ENCODE peak calls at places on chromosomes 5 and 9, in eight cellular contexts. A, F, L, Y, X, S, B and Q are unnamed samples. For H3K4me1, the result is how much of the 10 kb centered on the place peaks cover.

GRCh38 chr9:109975574-109976327 is 195.8 kb downstream of the PALM2AKAP2 start:
- DNase-seq in Y (no peak), F (no peak), S (no peak), L (no peak), X (no peak), A (no peak), B (peak), Q (no peak)

GRCh38 chr9:970310-971002 is 6.0 kb upstream of the DMRT3 start:
- DNase-seq in A (no peak), L (no peak), X (no peak), S (no peak), B (no peak), Y (peak), F (no peak), Q (no peak)

GRCh38 chr5:87765009-87765408 is 352.3 kb upstream of the CCNH start:
- DNase-seq in A (no peak), L (no peak), Y (no peak), S (no peak), B (no peak), X (no peak), F (no peak), Q (no peak)

GRCh38 chr9:108665856-108666784 is 189.7 kb downstream of the ACTL7B start:
- DNase-seq in X (peak), S (no peak), F (no peak), A (no peak), B (no peak), L (no peak), Y (no peak), Q (no peak)

GRCh38 chr5:10607666-10608442 is 44.0 kb downstream of the ANKRD33B start:
- DNase-seq in F (no peak), X (no peak), A (no peak), S (no peak), B (no peak), Y (peak), L (peak), Q (peak)

GRCh38 chr9:35293381-35293780 is 131.6 kb downstream of the UNC13B start:
- DNase-seq in S (no peak), B (no peak), Y (no peak), F (no peak), X (no peak), A (no peak), L (no peak), Q (no peak)

GRCh38 chr5:1293416-1293996 is 1.4 kb downstream of the TERT start:
- DNase-seq in F (no peak), A (peak), Y (no peak), B (no peak), S (no peak), X (no peak), L (peak), Q (no peak)

GRCh38 chr9:2620876-2621677 is 510 bp upstream of the VLDLR start:
- DNase-seq in Y (peak), X (peak), B (peak), S (peak), A (peak), L (peak), F (peak), Q (peak)

GRCh38 chr5:44546283-44546682 is 157.1 kb upstream of the FGF10 start:
- DNase-seq in B (no peak), S (no peak), Y (no peak), A (no peak), L (no peak), F (no peak), X (no peak), Q (no peak)

GRCh38 chr9:115941561-115942315 is 211.9 kb upstream of the PAPPA start:
- DNase-seq in Y (no peak), A (no peak), B (no peak), S (no peak), F (no peak), X (no peak), L (no peak), Q (no peak)

GRCh38 chr5:67166460-67166871 is 30.1 kb downstream of the CD180 start:
- DNase-seq in X (peak), S (no peak), F (peak), B (peak), L (peak), A (peak), Y (no peak), Q (no peak)

GRCh38 chr5:176639208-176639607 is 8.1 kb upstream of the TSPAN17 start:
- DNase-seq in Y (no peak), F (no peak), A (no peak), X (peak), S (no peak), B (no peak), L (no peak), Q (no peak)

GRCh38 chr5:99320461-99320860 is 391.7 kb upstream of the CHD1 start:
- DNase-seq in S (no peak), X (peak), B (no peak), F (no peak), Y (no peak), L (no peak), A (no peak), Q (no peak)

GRCh38 chr9:129863059-129863690 is 27.9 kb downstream of the USP20 start:
- DNase-seq in X (no peak), F (peak), L (peak), S (no peak), B (no peak), Y (no peak), A (peak), Q (no peak)

GRCh38 chr9:128810873-128811272 is 7.4 kb upstream of the ENDOG start:
- DNase-seq in X (no peak), F (no peak), Y (no peak), S (no peak), L (no peak), B (no peak), A (no peak), Q (no peak)

GRCh38 chr5:87195616-87196015 is 72.1 kb upstream of the RASA1 start:
- DNase-seq in Y (no peak), S (no peak), F (no peak), L (no peak), B (no peak), A (no peak), X (no peak), Q (no peak)

GRCh38 chr9:131800366-131800765 is 60.5 kb upstream of the RAPGEF1 start:
- DNase-seq in F (no peak), X (no peak), S (no peak), Y (no peak), B (no peak), A (no peak), L (no peak), Q (no peak)

GRCh38 chr5:134132372-134133212 is 18.1 kb downstream of the TCF7 start:
- DNase-seq in B (no peak), F (peak), L (peak), A (no peak), S (no peak), Y (no peak), X (no peak), Q (no peak)
- H3K4me1 ChIP-seq in B (under half), F (half or more), L (under half), A (under half), S (under half), Y (under half), X (under half), Q (under half)

GRCh38 chr5:133340002-133340755 is 272.2 kb downstream of the FSTL4 start:
- DNase-seq in L (no peak), S (no peak), Y (no peak), F (no peak), B (no peak), A (no peak), X (no peak), Q (no peak)
- H3K4me3 ChIP-seq in L (no peak), S (no peak), Y (no peak), F (no peak), B (no peak), A (no peak), X (no peak), Q (no peak)

DNA sequence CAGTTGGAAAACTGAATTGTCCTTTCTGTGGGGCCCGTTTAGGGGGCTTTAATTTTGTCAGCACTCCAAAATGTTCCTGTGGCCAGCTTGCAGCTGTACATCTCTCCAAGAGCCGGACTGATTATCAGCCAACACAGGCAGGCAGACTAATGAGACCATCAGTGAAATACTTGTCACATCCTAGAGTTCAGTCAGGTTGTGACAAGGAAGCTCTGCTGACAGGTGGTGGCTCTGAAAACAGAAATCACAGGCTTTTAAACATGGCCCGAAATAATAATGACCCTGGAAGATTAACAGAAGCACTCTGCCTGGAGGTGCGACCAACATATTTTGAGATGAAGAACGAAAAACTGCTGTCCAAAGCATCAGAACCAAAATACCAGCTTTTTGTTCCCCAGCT is 47.9 kb downstream of the RNF180 start:
- DNase-seq in L (no peak), X (no peak), F (no peak), Y (peak), B (no peak), A (no peak), S (no peak), Q (no peak)
- H3K4me1 ChIP-seq in L (under half), X (under half), F (under half), Y (under half), B (under half), A (under half), S (under half), Q (under half)

DNA sequence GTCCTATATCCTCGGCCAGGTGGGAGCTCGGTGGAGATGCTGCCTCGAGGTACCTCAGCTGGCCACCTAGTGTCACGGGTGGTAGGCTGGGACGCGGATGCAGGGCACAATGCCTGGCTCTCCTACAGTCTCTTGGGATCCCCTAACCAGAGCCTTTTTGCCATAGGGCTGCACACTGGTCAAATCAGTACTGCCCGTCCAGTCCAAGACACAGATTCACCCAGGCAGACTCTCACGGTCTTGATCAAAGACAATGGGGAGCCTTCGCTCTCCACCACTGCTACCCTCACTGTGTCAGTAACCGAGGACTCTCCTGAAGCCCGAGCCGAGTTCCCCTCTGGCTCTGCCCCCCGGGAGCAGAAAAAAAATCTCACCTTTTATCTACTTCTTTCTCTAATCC is 2.0 kb downstream of the PCDHGC3 start:
- DNase-seq in S (no peak), A (no peak), F (no peak), X (no peak), B (no peak), L (no peak), Y (no peak), Q (no peak)
- H3K4me3 ChIP-seq in S (no peak), A (peak), F (no peak), X (peak), B (peak), L (peak), Y (no peak), Q (no peak)

DNA sequence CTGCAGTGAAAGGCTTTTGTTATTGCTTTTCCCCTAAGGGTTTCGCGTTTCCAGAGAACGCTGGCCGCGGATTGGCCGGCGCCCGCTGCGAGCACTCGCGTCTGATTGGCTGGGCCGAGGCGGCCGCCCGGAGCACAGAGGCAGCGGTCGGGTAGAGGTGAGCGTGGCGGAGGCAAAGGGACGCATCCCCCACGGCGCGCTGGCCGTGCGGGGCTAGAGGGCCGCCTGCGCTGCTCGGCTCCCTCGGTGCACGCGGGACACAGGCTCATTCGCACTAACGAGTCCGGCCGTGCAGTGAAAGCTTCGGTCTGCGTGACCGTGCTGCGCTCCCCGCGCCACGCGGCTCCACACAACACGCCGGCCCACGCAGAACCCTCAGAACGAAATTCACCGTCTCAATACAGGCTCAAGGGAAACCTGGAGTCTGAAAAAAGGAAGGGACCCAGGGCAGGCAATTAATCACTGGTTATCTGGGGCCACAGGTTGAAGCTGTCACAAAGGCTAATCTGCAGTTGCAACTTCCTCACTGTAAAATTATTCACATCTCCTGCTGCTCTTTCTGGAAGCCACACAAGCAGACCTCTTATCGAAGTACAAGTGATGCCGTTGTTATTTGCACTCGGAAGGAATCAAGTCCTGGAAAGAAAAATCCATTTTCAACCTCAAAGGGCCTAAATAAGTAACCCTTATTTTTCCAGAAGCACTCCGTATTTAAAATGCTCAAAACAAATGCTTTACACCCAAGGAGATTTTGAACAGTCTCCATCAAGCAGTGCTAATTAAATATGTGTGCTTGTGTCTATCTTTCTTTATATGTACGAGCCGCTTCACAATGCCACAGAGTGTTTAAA is 94.6 kb downstream of the ZNF608 start:
- DNase-seq in B (peak), F (no peak), S (peak), Y (peak), L (peak), A (peak), X (peak), Q (peak)
- H3K4me1 ChIP-seq in B (under half), F (under half), S (half or more), Y (half or more), L (under half), A (half or more), X (under half), Q (under half)

GRCh38 chr5:150642991-150643710 is 2.7 kb downstream of the SYNPO start:
- DNase-seq in F (no peak), S (no peak), A (no peak), B (no peak), X (no peak), Y (no peak), L (no peak), Q (no peak)
- H3K4me3 ChIP-seq in F (no peak), S (no peak), A (no peak), B (no peak), X (peak), Y (no peak), L (peak), Q (no peak)

DNA sequence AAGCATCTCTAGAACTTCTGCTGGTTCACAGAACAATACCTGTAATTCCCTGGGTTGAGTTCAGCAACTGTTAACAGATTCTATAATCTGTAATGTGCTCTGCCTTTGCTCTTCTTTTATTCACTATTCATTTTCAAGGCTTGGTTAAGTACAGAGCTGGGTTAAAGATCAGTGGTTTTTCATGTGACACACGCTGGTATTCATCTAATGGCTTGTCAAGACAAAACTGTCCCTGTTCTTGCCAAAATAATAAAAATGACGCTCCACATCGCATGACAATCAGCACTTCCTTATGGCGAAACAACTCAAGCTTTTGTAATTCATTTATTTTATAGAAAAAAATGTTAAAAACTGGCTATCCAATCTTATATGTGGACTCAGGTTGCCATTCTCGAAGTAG is 137.9 kb downstream of the BNC2 start:
- DNase-seq in X (no peak), F (no peak), B (no peak), Y (no peak), S (no peak), A (no peak), L (no peak), Q (peak)
- H3K4me1 ChIP-seq in X (under half), F (under half), B (under half), Y (under half), S (under half), A (under half), L (under half), Q (under half)